ENCODE peak calls at places on chromosomes 7 and 10, in seven cellular contexts. Y, O, M, N, I, K and G are unnamed samples.

GRCh38 chr10:75329190-75329745 is 72.3 kb downstream of the ZNF503 start:
- DNase-seq in Y (no peak), M (no peak), O (no peak), K (no peak), N (no peak), I (no peak), G (no peak)

GRCh38 chr7:76063525-76063924 is 15.6 kb downstream of the MDH2 start:
- DNase-seq in K (no peak), M (no peak), N (no peak), O (peak), Y (no peak), I (no peak), G (no peak)

GRCh38 chr10:109405338-109405737 is 518.0 kb downstream of the XPNPEP1 start:
- DNase-seq in I (peak), O (no peak), N (peak), K (no peak), Y (no peak), M (no peak), G (no peak)

GRCh38 chr7:138625084-138625848 is 75.9 kb downstream of the SVOPL start:
- DNase-seq in M (peak), N (no peak), I (no peak), O (no peak), K (no peak), Y (no peak), G (no peak)

GRCh38 chr10:73793456-73793855 is 8.1 kb downstream of the ZSWIM8 start:
- DNase-seq in I (no peak), Y (no peak), M (no peak), K (no peak), O (no peak), N (no peak), G (no peak)

GRCh38 chr10:16948335-16948734 is 131.1 kb upstream of the RSU1 start:
- DNase-seq in K (no peak), N (no peak), O (no peak), I (no peak), M (no peak), Y (no peak), G (no peak)

GRCh38 chr10:25113231-25114035 is 61.4 kb upstream of the GPR158 start:
- DNase-seq in Y (peak), I (peak), K (peak), M (no peak), O (peak), N (peak), G (peak)

GRCh38 chr7:105389090-105389650 is 449 bp upstream of the SRPK2 start:
- DNase-seq in N (peak), Y (no peak), O (peak), M (peak), I (peak), K (no peak), G (peak)

GRCh38 chr7:27180431-27181175 is 4.4 kb downstream of the HOXA11 start:
- DNase-seq in Y (no peak), O (no peak), M (no peak), K (peak), I (no peak), N (no peak), G (no peak)

GRCh38 chr7:79287976-79288375 is 165.5 kb downstream of the MAGI2 start:
- DNase-seq in K (no peak), Y (no peak), O (no peak), N (peak), I (peak), M (no peak), G (no peak)